ENCODE peak calls at places on chromosomes 1 and 21, in four cellular contexts. One of them, this sample, is unnamed. For H3K4me1 and H3K9me3, the result is how much of the 10 kb centered on the place peaks cover.

GRCh38 chr1:162371611-162372010 is 5.0 kb downstream of the SPATA46 start:
- DNase-seq in lower lobe of right lung: no peak
- DNase-seq in heart right ventricle: no peak
- DNase-seq in effector memory CD4-positive, alpha-beta T cell: no peak
- DNase-seq in this sample: no peak

GRCh38 chr1:227320476-227320875 is 2.2 kb upstream of the CDC42BPA start:
- DNase-seq in lower lobe of right lung: no peak
- DNase-seq in heart right ventricle: no peak
- DNase-seq in effector memory CD4-positive, alpha-beta T cell: no peak
- DNase-seq in this sample: no peak

GRCh38 chr1:208899438-208899837 is 655.3 kb upstream of the PLXNA2 start:
- DNase-seq in lower lobe of right lung: no peak
- DNase-seq in effector memory CD4-positive, alpha-beta T cell: no peak
- DNase-seq in heart right ventricle: no peak
- DNase-seq in this sample: no peak

GRCh38 chr1:151255381-151255780 is 847 bp downstream of the PSMD4 start:
- DNase-seq in lower lobe of right lung: no peak
- DNase-seq in effector memory CD4-positive, alpha-beta T cell: no peak
- DNase-seq in heart right ventricle: no peak
- DNase-seq in this sample: no peak

GRCh38 chr1:4262665-4263064 is 362.6 kb upstream of the C1orf174 start:
- DNase-seq in heart right ventricle: no peak
- DNase-seq in lower lobe of right lung: no peak
- DNase-seq in effector memory CD4-positive, alpha-beta T cell: no peak
- DNase-seq in this sample: no peak

GRCh38 chr1:174963547-174964125 is 36.1 kb upstream of the CACYBP start:
- DNase-seq in effector memory CD4-positive, alpha-beta T cell: no peak
- DNase-seq in heart right ventricle: no peak
- DNase-seq in lower lobe of right lung: no peak
- DNase-seq in this sample: no peak

GRCh38 chr1:110548381-110548780 is 29.4 kb upstream of the KCNA10 start:
- DNase-seq in effector memory CD4-positive, alpha-beta T cell: no peak
- DNase-seq in lower lobe of right lung: no peak
- DNase-seq in heart right ventricle: no peak
- DNase-seq in this sample: no peak

GRCh38 chr21:41606706-41607105 is 98.7 kb upstream of the TMPRSS2 start:
- DNase-seq in lower lobe of right lung: no peak
- DNase-seq in heart right ventricle: no peak
- DNase-seq in effector memory CD4-positive, alpha-beta T cell: no peak
- DNase-seq in this sample: no peak

GRCh38 chr1:231603598-231604275 is 22.9 kb upstream of the DISC1 start:
- DNase-seq in heart right ventricle: peak
- DNase-seq in effector memory CD4-positive, alpha-beta T cell: peak
- DNase-seq in lower lobe of right lung: no peak
- DNase-seq in this sample: no peak

GRCh38 chr1:19650416-19651140 is 6.5 kb downstream of the NBL1 start:
- DNase-seq in heart right ventricle: peak
- DNase-seq in lower lobe of right lung: no peak
- DNase-seq in effector memory CD4-positive, alpha-beta T cell: no peak
- DNase-seq in this sample: no peak

GRCh38 chr1:91948501-91949355 is 473 bp upstream of the BRDT start:
- DNase-seq in heart right ventricle: no peak
- DNase-seq in effector memory CD4-positive, alpha-beta T cell: peak
- DNase-seq in lower lobe of right lung: no peak
- DNase-seq in this sample: peak

GRCh38 chr1:12296623-12297022 is 66.8 kb downstream of the VPS13D start:
- DNase-seq in heart right ventricle: no peak
- DNase-seq in effector memory CD4-positive, alpha-beta T cell: no peak
- DNase-seq in lower lobe of right lung: no peak
- DNase-seq in this sample: no peak

GRCh38 chr21:37459575-37459974 is 93.0 kb downstream of the DYRK1A start:
- DNase-seq in effector memory CD4-positive, alpha-beta T cell: no peak
- DNase-seq in lower lobe of right lung: no peak
- DNase-seq in heart right ventricle: no peak
- DNase-seq in this sample: no peak

GRCh38 chr1:50474859-50475809 is 51.9 kb upstream of the DMRTA2 start:
- DNase-seq in lower lobe of right lung: no peak
- DNase-seq in effector memory CD4-positive, alpha-beta T cell: no peak
- DNase-seq in heart right ventricle: no peak
- DNase-seq in this sample: no peak

GRCh38 chr1:57443004-57443403 is 19.1 kb upstream of the DAB1 start:
- DNase-seq in lower lobe of right lung: no peak
- DNase-seq in heart right ventricle: peak
- DNase-seq in effector memory CD4-positive, alpha-beta T cell: no peak
- DNase-seq in this sample: no peak

GRCh38 chr1:147738739-147739476 is 21.5 kb downstream of the GJA5 start:
- DNase-seq in effector memory CD4-positive, alpha-beta T cell: no peak
- DNase-seq in heart right ventricle: peak
- DNase-seq in lower lobe of right lung: no peak
- DNase-seq in this sample: no peak

GRCh38 chr1:85137660-85138059 is 63.2 kb downstream of the SYDE2 start:
- DNase-seq in effector memory CD4-positive, alpha-beta T cell: no peak
- DNase-seq in heart right ventricle: peak
- DNase-seq in lower lobe of right lung: peak
- DNase-seq in this sample: no peak

GRCh38 chr1:21059021-21059420 is 117.7 kb downstream of the EIF4G3 start:
- DNase-seq in lower lobe of right lung: no peak
- DNase-seq in effector memory CD4-positive, alpha-beta T cell: no peak
- DNase-seq in heart right ventricle: no peak
- DNase-seq in this sample: no peak

GRCh38 chr1:97243973-97244560 is 522.5 kb downstream of the PTBP2 start:
- DNase-seq in lower lobe of right lung: no peak
- DNase-seq in heart right ventricle: no peak
- DNase-seq in effector memory CD4-positive, alpha-beta T cell: no peak
- DNase-seq in this sample: no peak

GRCh38 chr1:156419863-156420208 is 50.8 kb downstream of the RHBG start:
- DNase-seq in lower lobe of right lung: no peak
- DNase-seq in effector memory CD4-positive, alpha-beta T cell: no peak
- DNase-seq in heart right ventricle: no peak
- DNase-seq in this sample: no peak

GRCh38 chr1:13541435-13542215 is 27.8 kb upstream of the LRRC38 start:
- DNase-seq in effector memory CD4-positive, alpha-beta T cell: no peak
- DNase-seq in heart right ventricle: no peak
- DNase-seq in lower lobe of right lung: no peak
- DNase-seq in this sample: no peak

GRCh38 chr21:37531402-37532042 is 164.9 kb downstream of the DYRK1A start:
- DNase-seq in heart right ventricle: peak
- DNase-seq in lower lobe of right lung: peak
- DNase-seq in effector memory CD4-positive, alpha-beta T cell: no peak
- DNase-seq in this sample: no peak

GRCh38 chr1:206606867-206607266 is 5.4 kb downstream of the EIF2D start:
- DNase-seq in lower lobe of right lung: no peak
- DNase-seq in heart right ventricle: no peak
- DNase-seq in effector memory CD4-positive, alpha-beta T cell: no peak
- DNase-seq in this sample: no peak

GRCh38 chr1:19219451-19219850 is 9.4 kb upstream of the UBR4 start:
- DNase-seq in lower lobe of right lung: no peak
- DNase-seq in effector memory CD4-positive, alpha-beta T cell: no peak
- DNase-seq in heart right ventricle: no peak
- DNase-seq in this sample: no peak

GRCh38 chr1:160777486-160778089 is 18.4 kb upstream of the LY9 start:
- DNase-seq in lower lobe of right lung: no peak
- DNase-seq in effector memory CD4-positive, alpha-beta T cell: no peak
- DNase-seq in heart right ventricle: no peak
- DNase-seq in this sample: no peak

GRCh38 chr1:21804536-21804935 is 7.5 kb upstream of the LDLRAD2 start:
- DNase-seq in lower lobe of right lung: no peak
- DNase-seq in heart right ventricle: no peak
- DNase-seq in effector memory CD4-positive, alpha-beta T cell: no peak
- DNase-seq in this sample: no peak

GRCh38 chr1:220776725-220777326 is 9.9 kb upstream of the MTARC1 start:
- DNase-seq in lower lobe of right lung: peak
- DNase-seq in effector memory CD4-positive, alpha-beta T cell: peak
- DNase-seq in heart right ventricle: peak
- DNase-seq in this sample: peak

GRCh38 chr1:91732291-91732953 is 153.5 kb downstream of the TGFBR3 start:
- DNase-seq in effector memory CD4-positive, alpha-beta T cell: no peak
- DNase-seq in lower lobe of right lung: no peak
- DNase-seq in heart right ventricle: no peak
- DNase-seq in this sample: no peak

GRCh38 chr1:200561856-200562214 is 58.7 kb downstream of the KIF14 start:
- DNase-seq in heart right ventricle: no peak
- DNase-seq in lower lobe of right lung: no peak
- DNase-seq in effector memory CD4-positive, alpha-beta T cell: no peak
- DNase-seq in this sample: no peak

GRCh38 chr1:119947468-119947867 is 51.2 kb upstream of the ADAM30 start:
- DNase-seq in lower lobe of right lung: no peak
- DNase-seq in heart right ventricle: no peak
- DNase-seq in effector memory CD4-positive, alpha-beta T cell: no peak
- DNase-seq in this sample: no peak

GRCh38 chr1:181783208-181783607 is 278.3 kb downstream of the ZNF648 start:
- DNase-seq in effector memory CD4-positive, alpha-beta T cell: no peak
- DNase-seq in lower lobe of right lung: no peak
- DNase-seq in heart right ventricle: no peak
- DNase-seq in this sample: no peak

GRCh38 chr21:45386336-45386727 is 18.6 kb upstream of the COL18A1 start:
- DNase-seq in lower lobe of right lung: peak
- DNase-seq in effector memory CD4-positive, alpha-beta T cell: no peak
- DNase-seq in heart right ventricle: no peak
- DNase-seq in this sample: no peak

GRCh38 chr21:45302082-45303061 is 14.7 kb upstream of the POFUT2 start:
- DNase-seq in effector memory CD4-positive, alpha-beta T cell: peak
- DNase-seq in heart right ventricle: peak
- DNase-seq in lower lobe of right lung: peak
- DNase-seq in this sample: no peak

GRCh38 chr1:162035241-162035640 is 11.6 kb upstream of the OLFML2B start:
- DNase-seq in lower lobe of right lung: no peak
- DNase-seq in effector memory CD4-positive, alpha-beta T cell: no peak
- DNase-seq in heart right ventricle: no peak
- DNase-seq in this sample: no peak

GRCh38 chr1:216616425-216616824 is 106.8 kb downstream of the ESRRG start:
- DNase-seq in lower lobe of right lung: no peak
- DNase-seq in heart right ventricle: no peak
- DNase-seq in effector memory CD4-positive, alpha-beta T cell: no peak
- DNase-seq in this sample: no peak

GRCh38 chr21:43957629-43958362 is 54.3 kb upstream of the TRAPPC10 start:
- DNase-seq in heart right ventricle: no peak
- DNase-seq in lower lobe of right lung: no peak
- DNase-seq in effector memory CD4-positive, alpha-beta T cell: no peak
- DNase-seq in this sample: no peak
- H3K4me1 ChIP-seq in heart right ventricle: under half
- H3K4me1 ChIP-seq in lower lobe of right lung: under half
- H3K4me1 ChIP-seq in effector memory CD4-positive, alpha-beta T cell: under half
- H3K4me1 ChIP-seq in this sample: under half

DNA sequence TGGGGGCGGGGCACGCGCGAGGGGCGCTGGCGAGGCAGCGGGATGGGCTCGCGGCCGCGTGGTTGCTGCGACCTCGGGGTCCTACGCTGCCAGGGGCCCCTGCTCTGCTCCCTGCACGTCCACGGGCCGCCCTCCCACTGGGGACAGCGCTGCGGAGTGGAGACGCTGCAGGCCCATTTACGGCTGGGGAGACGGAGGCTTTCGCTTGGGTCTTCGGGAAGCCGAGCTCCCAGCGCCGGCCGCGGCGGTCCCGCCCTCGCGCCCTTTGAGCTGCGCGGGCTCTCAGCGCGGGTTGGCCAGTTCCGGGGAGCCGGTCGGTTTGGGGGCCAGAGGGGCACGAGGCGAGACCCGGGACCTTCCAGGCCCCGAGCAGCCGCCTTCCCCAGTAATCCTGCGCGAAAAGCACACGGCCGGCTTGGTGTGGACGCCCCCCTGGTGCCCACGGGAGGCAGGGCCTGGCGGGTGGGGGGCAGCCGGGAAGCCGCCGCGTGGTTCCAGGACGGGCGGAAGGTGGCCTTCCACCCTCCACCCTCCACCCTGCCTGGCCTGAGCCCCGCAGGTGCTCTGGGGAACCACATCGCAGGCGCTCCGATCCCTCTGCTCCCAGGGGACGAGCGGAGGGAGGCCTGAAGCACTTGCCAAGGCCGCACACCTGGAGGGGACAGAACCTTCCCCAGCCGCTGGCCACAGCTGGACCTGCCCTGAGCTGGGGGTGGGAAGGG is 570 bp upstream of the PEX10 start:
- DNase-seq in heart right ventricle: peak
- DNase-seq in effector memory CD4-positive, alpha-beta T cell: no peak
- DNase-seq in lower lobe of right lung: no peak
- DNase-seq in this sample: no peak
- H3K27ac ChIP-seq in heart right ventricle: peak
- H3K27ac ChIP-seq in effector memory CD4-positive, alpha-beta T cell: peak
- H3K27ac ChIP-seq in lower lobe of right lung: peak
- H3K27ac ChIP-seq in this sample: peak

DNA sequence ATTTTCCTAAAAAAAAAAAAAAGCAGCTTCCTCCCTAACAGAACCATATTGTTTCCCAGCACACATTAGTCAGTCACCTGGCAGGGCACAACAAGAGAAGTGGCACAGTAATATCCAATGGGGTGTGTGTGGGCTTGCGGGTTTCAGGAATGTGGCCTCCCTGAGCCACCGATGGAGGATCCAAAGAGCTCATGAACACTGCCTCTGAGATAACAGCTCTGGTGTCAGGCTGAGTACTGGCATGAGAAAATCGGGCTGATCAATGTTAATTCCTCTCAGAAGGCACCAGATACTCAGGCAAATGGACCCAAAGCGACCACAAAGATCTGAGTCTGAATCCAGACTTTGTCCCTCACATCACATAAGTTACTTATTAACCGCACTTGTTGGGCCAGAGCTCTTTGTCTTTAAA is 2.2 kb upstream of the LYPD8 start:
- DNase-seq in lower lobe of right lung: no peak
- DNase-seq in heart right ventricle: no peak
- DNase-seq in effector memory CD4-positive, alpha-beta T cell: no peak
- DNase-seq in this sample: no peak
- H3K9me3 ChIP-seq in lower lobe of right lung: under half
- H3K9me3 ChIP-seq in heart right ventricle: under half
- H3K9me3 ChIP-seq in effector memory CD4-positive, alpha-beta T cell: under half
- H3K9me3 ChIP-seq in this sample: under half

DNA sequence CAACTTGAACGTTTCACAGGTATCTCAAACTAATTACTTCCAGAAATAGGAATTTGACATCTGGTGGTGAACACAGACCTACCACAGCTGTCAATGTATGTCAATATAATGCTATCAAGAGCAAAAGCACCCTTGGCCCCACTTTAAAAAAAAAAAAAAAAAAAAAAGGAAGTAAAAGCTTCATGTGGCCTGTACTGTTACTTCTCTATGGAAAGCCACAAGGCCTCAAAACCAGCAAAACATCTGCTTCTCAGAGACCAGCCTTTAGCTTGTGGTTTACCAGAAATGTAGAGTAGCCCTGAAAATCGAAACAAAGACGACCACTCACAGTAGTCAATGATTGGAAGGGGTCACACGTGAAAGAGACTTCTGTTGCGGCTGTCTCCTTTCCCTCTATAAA is 109.6 kb downstream of the SLC45A1 start:
- DNase-seq in effector memory CD4-positive, alpha-beta T cell: no peak
- DNase-seq in lower lobe of right lung: no peak
- DNase-seq in heart right ventricle: no peak
- DNase-seq in this sample: peak
- H3K4me1 ChIP-seq in effector memory CD4-positive, alpha-beta T cell: half or more
- H3K4me1 ChIP-seq in lower lobe of right lung: under half
- H3K4me1 ChIP-seq in heart right ventricle: under half
- H3K4me1 ChIP-seq in this sample: half or more

This sample was measured in CD8-positive, alpha-beta memory T cell.